ENCODE peak calls at places on chromosomes 13 and 19, in five cellular contexts. C, V, R, B and S are unnamed samples.

GRCh38 chr13:23180711-23181110 is at the start of gene SGCG:
- DNase-seq in R (no peak), B (no peak), C (no peak), V (no peak), S (no peak)

GRCh38 chr13:112893570-112894422 is 75.2 kb upstream of the MCF2L start:
- DNase-seq in V (no peak), C (no peak), B (no peak), R (no peak), S (peak; percentile 82)

GRCh38 chr13:110554946-110555345 is 6.6 kb downstream of the RAB20 start:
- DNase-seq in R (no peak), B (no peak), C (no peak), V (no peak), S (no peak)

GRCh38 chr13:111027481-111028439 is 87.3 kb upstream of the ARHGEF7 start:
- DNase-seq in R (no peak), C (no peak), B (peak; percentile 77), V (no peak), S (no peak)

GRCh38 chr19:38467541-38468525 is 34.3 kb downstream of the RYR1 start:
- DNase-seq in R (no peak), C (no peak), B (no peak), V (no peak), S (no peak)

GRCh38 chr19:3450796-3451411 is 29.4 kb downstream of the SMIM24 start:
- DNase-seq in V (no peak), C (no peak), B (peak; percentile 97), R (peak; percentile 97), S (no peak)

GRCh38 chr13:33494596-33495214 is 209.2 kb upstream of the STARD13 start:
- DNase-seq in B (peak; percentile 74), C (no peak), R (no peak), V (no peak), S (no peak)

GRCh38 chr13:32581177-32581786 is 5.0 kb upstream of the PDS5B start:
- DNase-seq in R (no peak), C (no peak), B (no peak), V (no peak), S (no peak)

GRCh38 chr13:102847272-102848234 is 1.7 kb downstream of the ERCC5 start:
- DNase-seq in R (no peak), B (peak; percentile 13), C (no peak), V (no peak), S (no peak)

GRCh38 chr19:54707932-54708331 is 16.3 kb upstream of the KIR3DL3 start:
- DNase-seq in R (no peak), V (no peak), B (no peak), C (no peak), S (no peak)

GRCh38 chr19:6026390-6026897 is 48.5 kb upstream of the RANBP3 start:
- DNase-seq in C (no peak), B (no peak), V (no peak), R (no peak), S (peak; percentile 64)

GRCh38 chr13:99991013-99991805 is 9.6 kb downstream of the ZIC2 start:
- DNase-seq in B (no peak), C (no peak), R (no peak), V (no peak), S (no peak)

GRCh38 chr19:41030651-41031050 is 39.6 kb downstream of the CYP2B6 start:
- DNase-seq in B (no peak), V (no peak), C (no peak), R (no peak), S (no peak)

GRCh38 chr19:28293685-28294084 is 919.3 kb downstream of the UQCRFS1 start:
- DNase-seq in R (no peak), B (no peak), C (no peak), V (no peak), S (no peak)

GRCh38 chr19:41939861-41940442 is 11.7 kb upstream of the ERFL start:
- DNase-seq in R (no peak), V (no peak), B (no peak), C (peak; percentile 23), S (no peak)

GRCh38 chr13:94157705-94158218 is 321.7 kb downstream of the DCT start:
- DNase-seq in V (no peak), R (no peak), C (no peak), B (no peak), S (no peak)

GRCh38 chr13:85366759-85367417 is 432.3 kb downstream of the SLITRK6 start:
- DNase-seq in C (no peak), R (no peak), B (no peak), V (no peak), S (no peak)

GRCh38 chr13:105598551-105598950 is 936.9 kb downstream of the EFNB2 start:
- DNase-seq in R (no peak), B (peak; percentile 8), V (no peak), C (no peak), S (no peak)

GRCh38 chr19:34316741-34317241 is 48.2 kb upstream of the GPI start:
- DNase-seq in V (no peak), R (no peak), C (no peak), B (peak; percentile 16), S (no peak)

GRCh38 chr19:19434483-19435045 is 29.1 kb downstream of the GATAD2A start:
- DNase-seq in C (no peak), V (no peak), B (no peak), R (no peak), S (no peak)

GRCh38 chr19:12937243-12938053 is 961 bp upstream of the CALR start:
- DNase-seq in R (no peak), V (peak; percentile 38), B (no peak), C (no peak), S (no peak)

GRCh38 chr13:75985132-75985531 is 349.0 kb downstream of the LMO7 start:
- DNase-seq in R (no peak), V (no peak), B (no peak), C (no peak), S (no peak)

GRCh38 chr13:75986818-75987217 is 350.7 kb downstream of the LMO7 start:
- DNase-seq in C (no peak), R (no peak), V (no peak), B (no peak), S (no peak)
- H3K27ac ChIP-seq in C (no peak overlapping the region), R (no peak overlapping the region), V (no peak overlapping the region), B (no peak overlapping the region), S (no peak overlapping the region)

DNA sequence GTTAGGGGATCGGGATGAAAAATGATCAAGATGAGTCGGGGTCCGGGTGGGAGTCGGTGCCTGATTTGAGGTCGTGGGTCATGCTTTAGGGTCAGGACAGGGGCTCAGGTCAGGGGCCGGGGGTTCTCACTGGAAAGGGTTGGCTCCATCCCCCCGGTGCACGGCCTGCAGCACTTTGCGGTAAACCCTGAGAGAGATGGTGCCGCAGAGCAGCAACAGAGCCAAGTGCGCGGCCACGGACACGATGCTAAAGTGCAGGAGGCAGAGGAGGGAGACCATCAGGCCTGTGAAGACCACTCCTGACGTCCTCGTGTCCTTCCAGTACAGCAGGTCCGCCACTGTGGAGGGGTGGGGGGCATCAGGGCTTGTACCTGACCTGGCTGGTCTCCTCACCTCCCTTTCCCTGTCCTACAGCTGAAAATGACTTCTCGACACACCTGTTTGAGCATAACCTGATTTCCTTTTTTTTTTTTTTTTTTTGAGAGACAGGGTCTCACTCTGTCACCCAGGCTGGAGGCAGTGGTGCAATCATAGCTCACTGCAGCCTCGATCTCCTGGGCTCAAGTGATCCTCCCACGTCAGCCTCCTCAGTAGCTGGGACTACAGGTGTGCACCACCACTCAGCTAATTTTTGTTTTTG is 7.5 kb downstream of the RTN2 start:
- DNase-seq in B (no peak), V (no peak), C (no peak), R (no peak), S (no peak)
- H3K27ac ChIP-seq in B (no peak overlapping the region), V (no peak overlapping the region), C (no peak overlapping the region), R (no peak overlapping the region), S (no peak overlapping the region)

GRCh38 chr19:35905178-35905727 is 2.8 kb downstream of the TYROBP start:
- DNase-seq in V (no peak), B (no peak), R (no peak), C (no peak), S (no peak)
- H3K27ac ChIP-seq in V (peak overlapping the region; percentile 51), B (no peak overlapping the region), R (no peak overlapping the region), C (no peak overlapping the region), S (no peak overlapping the region)

GRCh38 chr19:1232652-1233360 is 5.0 kb downstream of the CBARP start:
- DNase-seq in R (no peak), B (no peak), C (no peak), V (no peak), S (no peak)
- H3K27ac ChIP-seq in R (peak overlapping the region; percentile 33), B (no peak overlapping the region), C (no peak overlapping the region), V (no peak overlapping the region), S (peak overlapping the region; percentile 49)

GRCh38 chr13:50888362-50888761 is 21.2 kb upstream of the RNASEH2B start:
- DNase-seq in B (no peak), R (no peak), V (no peak), C (no peak), S (no peak)

GRCh38 chr13:50887153-50887552 is 22.4 kb upstream of the RNASEH2B start:
- DNase-seq in V (no peak), R (no peak), C (no peak), B (no peak), S (no peak)

GRCh38 chr13:50891206-50891605 is 18.4 kb upstream of the RNASEH2B start:
- DNase-seq in B (no peak), R (no peak), V (no peak), C (no peak), S (no peak)

GRCh38 chr13:50892162-50892944 is 17.2 kb upstream of the RNASEH2B start:
- DNase-seq in V (no peak), R (no peak), B (no peak), C (peak; percentile 17), S (no peak)

DNA sequence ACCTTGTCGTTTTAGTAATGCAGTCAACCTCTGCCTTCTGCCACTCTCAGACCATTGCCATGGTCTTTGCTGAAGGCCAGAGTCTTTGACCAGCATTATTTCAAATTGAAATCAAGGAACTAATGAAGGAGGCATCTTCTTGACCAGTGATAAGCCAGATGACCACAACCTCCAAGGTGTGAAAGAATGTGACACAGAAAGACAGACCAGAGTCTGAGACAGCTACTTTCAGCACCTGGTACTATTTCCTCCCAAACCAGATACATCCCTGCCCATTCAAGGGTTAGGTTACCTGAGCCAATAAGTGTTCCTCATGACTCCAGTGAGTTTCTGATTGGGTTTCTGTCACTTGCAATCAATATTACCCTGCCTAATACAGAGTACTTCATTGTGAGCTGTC is 20.3 kb upstream of the RNASEH2B start:
- DNase-seq in V (no peak), C (no peak), B (no peak), R (no peak), S (no peak)
- H3K27ac ChIP-seq in V (no peak overlapping the region), C (no peak overlapping the region), B (no peak overlapping the region), R (no peak overlapping the region), S (no peak overlapping the region)

GRCh38 chr13:60356970-60357369 is 40.0 kb upstream of the TDRD3 start:
- DNase-seq in B (no peak), V (no peak), C (no peak), R (no peak), S (no peak)
- H3K27ac ChIP-seq in B (no peak overlapping the region), V (no peak overlapping the region), C (no peak overlapping the region), R (no peak overlapping the region), S (no peak overlapping the region)